ENCODE peak calls at places on chromosomes 12 and 14, in eight cellular contexts. One of them, this sample, is unnamed.

GRCh38 chr12:112841891-112842290 is 50.3 kb downstream of the RPH3A start:
- DNase-seq in occipital lobe: no peak
- DNase-seq in uterus: no peak
- DNase-seq in stimulated activated CD4-positive, alpha-beta T cell treated with anti-CD3 and anti-CD28 coated beads, Interleukin-15, amount 100 ng/mL, for 48 hours: no peak
- DNase-seq in non-pigmented ciliary epithelial cell: no peak
- DNase-seq in aorta: no peak
- DNase-seq in stromal cell of bone marrow: peak; percentile 17
- DNase-seq in HEK293T: no peak
- DNase-seq in this sample: no peak

GRCh38 chr12:52925717-52926595 is 21.1 kb upstream of the KRT8 start:
- DNase-seq in HEK293T: no peak
- DNase-seq in occipital lobe: no peak
- DNase-seq in stromal cell of bone marrow: no peak
- DNase-seq in stimulated activated CD4-positive, alpha-beta T cell treated with anti-CD3 and anti-CD28 coated beads, Interleukin-15, amount 100 ng/mL, for 48 hours: no peak
- DNase-seq in non-pigmented ciliary epithelial cell: no peak
- DNase-seq in aorta: no peak
- DNase-seq in uterus: no peak
- DNase-seq in this sample: no peak

GRCh38 chr12:116609715-116610114 is 50.5 kb downstream of the MAP1LC3B2 start:
- DNase-seq in uterus: no peak
- DNase-seq in aorta: no peak
- DNase-seq in non-pigmented ciliary epithelial cell: no peak
- DNase-seq in HEK293T: no peak
- DNase-seq in occipital lobe: no peak
- DNase-seq in stimulated activated CD4-positive, alpha-beta T cell treated with anti-CD3 and anti-CD28 coated beads, Interleukin-15, amount 100 ng/mL, for 48 hours: no peak
- DNase-seq in stromal cell of bone marrow: no peak
- DNase-seq in this sample: no peak

GRCh38 chr14:102508774-102509743 is 517 bp downstream of the ANKRD9 start:
- DNase-seq in uterus: peak; percentile 49
- DNase-seq in aorta: peak; percentile 75
- DNase-seq in occipital lobe: no peak
- DNase-seq in HEK293T: peak; percentile 35
- DNase-seq in stromal cell of bone marrow: no peak
- DNase-seq in stimulated activated CD4-positive, alpha-beta T cell treated with anti-CD3 and anti-CD28 coated beads, Interleukin-15, amount 100 ng/mL, for 48 hours: no peak
- DNase-seq in non-pigmented ciliary epithelial cell: no peak
- DNase-seq in this sample: peak; percentile 49

GRCh38 chr14:101473045-101473729 is 88.1 kb upstream of the DIO3 start:
- DNase-seq in occipital lobe: no peak
- DNase-seq in HEK293T: no peak
- DNase-seq in stromal cell of bone marrow: no peak
- DNase-seq in aorta: no peak
- DNase-seq in uterus: peak; percentile 13
- DNase-seq in non-pigmented ciliary epithelial cell: no peak
- DNase-seq in stimulated activated CD4-positive, alpha-beta T cell treated with anti-CD3 and anti-CD28 coated beads, Interleukin-15, amount 100 ng/mL, for 48 hours: no peak
- DNase-seq in this sample: no peak

GRCh38 chr12:119700078-119700477 is 32.1 kb downstream of the PRKAB1 start:
- DNase-seq in HEK293T: no peak
- DNase-seq in aorta: no peak
- DNase-seq in occipital lobe: no peak
- DNase-seq in stimulated activated CD4-positive, alpha-beta T cell treated with anti-CD3 and anti-CD28 coated beads, Interleukin-15, amount 100 ng/mL, for 48 hours: no peak
- DNase-seq in stromal cell of bone marrow: peak; percentile 64
- DNase-seq in non-pigmented ciliary epithelial cell: no peak
- DNase-seq in uterus: no peak
- DNase-seq in this sample: no peak

GRCh38 chr12:74490390-74491064 is 47.1 kb upstream of the ATXN7L3B start:
- DNase-seq in uterus: no peak
- DNase-seq in occipital lobe: no peak
- DNase-seq in stimulated activated CD4-positive, alpha-beta T cell treated with anti-CD3 and anti-CD28 coated beads, Interleukin-15, amount 100 ng/mL, for 48 hours: no peak
- DNase-seq in aorta: no peak
- DNase-seq in HEK293T: no peak
- DNase-seq in non-pigmented ciliary epithelial cell: no peak
- DNase-seq in stromal cell of bone marrow: no peak
- DNase-seq in this sample: no peak

GRCh38 chr14:101888182-101888581 is 76.2 kb upstream of the DYNC1H1 start:
- DNase-seq in uterus: no peak
- DNase-seq in aorta: no peak
- DNase-seq in stromal cell of bone marrow: no peak
- DNase-seq in occipital lobe: no peak
- DNase-seq in stimulated activated CD4-positive, alpha-beta T cell treated with anti-CD3 and anti-CD28 coated beads, Interleukin-15, amount 100 ng/mL, for 48 hours: no peak
- DNase-seq in HEK293T: no peak
- DNase-seq in non-pigmented ciliary epithelial cell: no peak
- DNase-seq in this sample: no peak

GRCh38 chr14:80266930-80267329 is 55.6 kb upstream of the DIO2 start:
- DNase-seq in uterus: no peak
- DNase-seq in stimulated activated CD4-positive, alpha-beta T cell treated with anti-CD3 and anti-CD28 coated beads, Interleukin-15, amount 100 ng/mL, for 48 hours: no peak
- DNase-seq in aorta: no peak
- DNase-seq in non-pigmented ciliary epithelial cell: no peak
- DNase-seq in HEK293T: no peak
- DNase-seq in occipital lobe: no peak
- DNase-seq in stromal cell of bone marrow: no peak
- DNase-seq in this sample: no peak

GRCh38 chr14:31927348-31927826 is 149.7 kb upstream of the ARHGAP5 start:
- DNase-seq in stimulated activated CD4-positive, alpha-beta T cell treated with anti-CD3 and anti-CD28 coated beads, Interleukin-15, amount 100 ng/mL, for 48 hours: peak; percentile 8
- DNase-seq in stromal cell of bone marrow: peak; percentile 67
- DNase-seq in non-pigmented ciliary epithelial cell: peak; percentile 93
- DNase-seq in occipital lobe: no peak
- DNase-seq in uterus: peak; percentile 53
- DNase-seq in aorta: no peak
- DNase-seq in HEK293T: peak; percentile 32
- DNase-seq in this sample: no peak

GRCh38 chr12:132492522-132492921 is 2.6 kb downstream of the FBRSL1 start:
- DNase-seq in non-pigmented ciliary epithelial cell: no peak
- DNase-seq in uterus: no peak
- DNase-seq in aorta: no peak
- DNase-seq in stimulated activated CD4-positive, alpha-beta T cell treated with anti-CD3 and anti-CD28 coated beads, Interleukin-15, amount 100 ng/mL, for 48 hours: no peak
- DNase-seq in stromal cell of bone marrow: no peak
- DNase-seq in occipital lobe: no peak
- DNase-seq in HEK293T: no peak
- DNase-seq in this sample: no peak

GRCh38 chr12:105418232-105418631 is 87.7 kb downstream of the C12orf75 start:
- DNase-seq in stimulated activated CD4-positive, alpha-beta T cell treated with anti-CD3 and anti-CD28 coated beads, Interleukin-15, amount 100 ng/mL, for 48 hours: no peak
- DNase-seq in HEK293T: no peak
- DNase-seq in uterus: no peak
- DNase-seq in occipital lobe: no peak
- DNase-seq in stromal cell of bone marrow: no peak
- DNase-seq in non-pigmented ciliary epithelial cell: peak; percentile 74
- DNase-seq in aorta: no peak
- DNase-seq in this sample: no peak

GRCh38 chr12:69897744-69898143 is 72.7 kb downstream of the MYRFL start:
- DNase-seq in HEK293T: no peak
- DNase-seq in uterus: no peak
- DNase-seq in aorta: no peak
- DNase-seq in occipital lobe: no peak
- DNase-seq in stromal cell of bone marrow: peak; percentile 35
- DNase-seq in stimulated activated CD4-positive, alpha-beta T cell treated with anti-CD3 and anti-CD28 coated beads, Interleukin-15, amount 100 ng/mL, for 48 hours: no peak
- DNase-seq in non-pigmented ciliary epithelial cell: peak; percentile 86
- DNase-seq in this sample: no peak

GRCh38 chr12:121085113-121085841 is 46.2 kb upstream of the OASL start:
- DNase-seq in occipital lobe: no peak
- DNase-seq in HEK293T: no peak
- DNase-seq in uterus: no peak
- DNase-seq in stromal cell of bone marrow: no peak
- DNase-seq in stimulated activated CD4-positive, alpha-beta T cell treated with anti-CD3 and anti-CD28 coated beads, Interleukin-15, amount 100 ng/mL, for 48 hours: no peak
- DNase-seq in aorta: no peak
- DNase-seq in non-pigmented ciliary epithelial cell: no peak
- DNase-seq in this sample: no peak

GRCh38 chr14:90399541-90400444 is 3.0 kb downstream of the CALM1 start:
- DNase-seq in stimulated activated CD4-positive, alpha-beta T cell treated with anti-CD3 and anti-CD28 coated beads, Interleukin-15, amount 100 ng/mL, for 48 hours: peak; percentile 79
- DNase-seq in stromal cell of bone marrow: peak; percentile 82
- DNase-seq in uterus: peak; percentile 91
- DNase-seq in HEK293T: peak; percentile 88
- DNase-seq in non-pigmented ciliary epithelial cell: peak; percentile 67
- DNase-seq in occipital lobe: peak; percentile 89
- DNase-seq in aorta: peak; percentile 94
- DNase-seq in this sample: peak; percentile 85

GRCh38 chr12:75725505-75726120 is 214.2 kb upstream of the KRR1 start:
- DNase-seq in stromal cell of bone marrow: peak; percentile 58
- DNase-seq in stimulated activated CD4-positive, alpha-beta T cell treated with anti-CD3 and anti-CD28 coated beads, Interleukin-15, amount 100 ng/mL, for 48 hours: no peak
- DNase-seq in HEK293T: peak; percentile 45
- DNase-seq in aorta: no peak
- DNase-seq in occipital lobe: no peak
- DNase-seq in non-pigmented ciliary epithelial cell: peak; percentile 41
- DNase-seq in uterus: no peak
- DNase-seq in this sample: no peak

GRCh38 chr14:69039287-69039628 is 60.2 kb upstream of the ACTN1 start:
- DNase-seq in stimulated activated CD4-positive, alpha-beta T cell treated with anti-CD3 and anti-CD28 coated beads, Interleukin-15, amount 100 ng/mL, for 48 hours: no peak
- DNase-seq in HEK293T: no peak
- DNase-seq in stromal cell of bone marrow: no peak
- DNase-seq in occipital lobe: no peak
- DNase-seq in uterus: no peak
- DNase-seq in aorta: no peak
- DNase-seq in non-pigmented ciliary epithelial cell: no peak
- DNase-seq in this sample: no peak

GRCh38 chr14:106562451-106562850 is 1036.1 kb downstream of the TMEM121 start:
- DNase-seq in uterus: no peak
- DNase-seq in occipital lobe: no peak
- DNase-seq in stromal cell of bone marrow: no peak
- DNase-seq in stimulated activated CD4-positive, alpha-beta T cell treated with anti-CD3 and anti-CD28 coated beads, Interleukin-15, amount 100 ng/mL, for 48 hours: no peak
- DNase-seq in non-pigmented ciliary epithelial cell: no peak
- DNase-seq in aorta: no peak
- DNase-seq in HEK293T: no peak
- DNase-seq in this sample: no peak

GRCh38 chr12:65464930-65465329 is 186.4 kb downstream of the MSRB3 start:
- DNase-seq in uterus: peak; percentile 26
- DNase-seq in occipital lobe: no peak
- DNase-seq in HEK293T: no peak
- DNase-seq in stimulated activated CD4-positive, alpha-beta T cell treated with anti-CD3 and anti-CD28 coated beads, Interleukin-15, amount 100 ng/mL, for 48 hours: no peak
- DNase-seq in non-pigmented ciliary epithelial cell: peak; percentile 86
- DNase-seq in stromal cell of bone marrow: peak; percentile 80
- DNase-seq in aorta: no peak
- DNase-seq in this sample: no peak

GRCh38 chr12:34126805-34127204 is 104.5 kb downstream of the ALG10 start:
- DNase-seq in uterus: no peak
- DNase-seq in stimulated activated CD4-positive, alpha-beta T cell treated with anti-CD3 and anti-CD28 coated beads, Interleukin-15, amount 100 ng/mL, for 48 hours: no peak
- DNase-seq in HEK293T: no peak
- DNase-seq in aorta: no peak
- DNase-seq in occipital lobe: no peak
- DNase-seq in stromal cell of bone marrow: no peak
- DNase-seq in non-pigmented ciliary epithelial cell: no peak
- DNase-seq in this sample: no peak

GRCh38 chr12:67035121-67035520 is 234.0 kb upstream of the CAND1 start:
- DNase-seq in occipital lobe: no peak
- DNase-seq in stromal cell of bone marrow: no peak
- DNase-seq in non-pigmented ciliary epithelial cell: no peak
- DNase-seq in aorta: no peak
- DNase-seq in HEK293T: no peak
- DNase-seq in stimulated activated CD4-positive, alpha-beta T cell treated with anti-CD3 and anti-CD28 coated beads, Interleukin-15, amount 100 ng/mL, for 48 hours: no peak
- DNase-seq in uterus: no peak
- DNase-seq in this sample: no peak

GRCh38 chr14:76929927-76930326 is 98.6 kb downstream of the IRF2BPL start:
- DNase-seq in HEK293T: no peak
- DNase-seq in uterus: no peak
- DNase-seq in aorta: peak; percentile 79
- DNase-seq in occipital lobe: no peak
- DNase-seq in stromal cell of bone marrow: no peak
- DNase-seq in stimulated activated CD4-positive, alpha-beta T cell treated with anti-CD3 and anti-CD28 coated beads, Interleukin-15, amount 100 ng/mL, for 48 hours: peak; percentile 28
- DNase-seq in non-pigmented ciliary epithelial cell: no peak
- DNase-seq in this sample: no peak

GRCh38 chr14:72024043-72024407 is 91.8 kb downstream of the RGS6 start:
- DNase-seq in HEK293T: peak; percentile 53
- DNase-seq in stromal cell of bone marrow: no peak
- DNase-seq in occipital lobe: no peak
- DNase-seq in non-pigmented ciliary epithelial cell: peak; percentile 4
- DNase-seq in uterus: no peak
- DNase-seq in aorta: no peak
- DNase-seq in stimulated activated CD4-positive, alpha-beta T cell treated with anti-CD3 and anti-CD28 coated beads, Interleukin-15, amount 100 ng/mL, for 48 hours: peak; percentile 21
- DNase-seq in this sample: no peak

GRCh38 chr12:51820721-51821422 is 27.6 kb downstream of the FIGNL2 start:
- DNase-seq in aorta: peak; percentile 63
- DNase-seq in HEK293T: peak; percentile 62
- DNase-seq in non-pigmented ciliary epithelial cell: no peak
- DNase-seq in occipital lobe: peak; percentile 62
- DNase-seq in stromal cell of bone marrow: peak; percentile 25
- DNase-seq in uterus: peak; percentile 39
- DNase-seq in stimulated activated CD4-positive, alpha-beta T cell treated with anti-CD3 and anti-CD28 coated beads, Interleukin-15, amount 100 ng/mL, for 48 hours: peak; percentile 70
- DNase-seq in this sample: peak; percentile 36

GRCh38 chr14:94864421-94865195 is 94.7 kb upstream of the GSC start:
- DNase-seq in aorta: no peak
- DNase-seq in stromal cell of bone marrow: no peak
- DNase-seq in stimulated activated CD4-positive, alpha-beta T cell treated with anti-CD3 and anti-CD28 coated beads, Interleukin-15, amount 100 ng/mL, for 48 hours: no peak
- DNase-seq in uterus: no peak
- DNase-seq in HEK293T: no peak
- DNase-seq in non-pigmented ciliary epithelial cell: no peak
- DNase-seq in occipital lobe: no peak
- DNase-seq in this sample: no peak

GRCh38 chr14:89139404-89140247 is 277.4 kb downstream of the FOXN3 start:
- DNase-seq in stromal cell of bone marrow: no peak
- DNase-seq in stimulated activated CD4-positive, alpha-beta T cell treated with anti-CD3 and anti-CD28 coated beads, Interleukin-15, amount 100 ng/mL, for 48 hours: no peak
- DNase-seq in occipital lobe: no peak
- DNase-seq in aorta: no peak
- DNase-seq in non-pigmented ciliary epithelial cell: no peak
- DNase-seq in uterus: no peak
- DNase-seq in HEK293T: no peak
- DNase-seq in this sample: no peak

GRCh38 chr14:23514009-23514962 is 37.3 kb downstream of the ZFHX2 start:
- DNase-seq in stromal cell of bone marrow: no peak
- DNase-seq in uterus: no peak
- DNase-seq in occipital lobe: peak; percentile 83
- DNase-seq in stimulated activated CD4-positive, alpha-beta T cell treated with anti-CD3 and anti-CD28 coated beads, Interleukin-15, amount 100 ng/mL, for 48 hours: no peak
- DNase-seq in aorta: no peak
- DNase-seq in HEK293T: no peak
- DNase-seq in non-pigmented ciliary epithelial cell: no peak
- DNase-seq in this sample: peak; percentile 84

GRCh38 chr12:78442454-78442801 is 422.1 kb upstream of the SYT1 start:
- DNase-seq in HEK293T: no peak
- DNase-seq in non-pigmented ciliary epithelial cell: no peak
- DNase-seq in stromal cell of bone marrow: peak; percentile 23
- DNase-seq in uterus: no peak
- DNase-seq in aorta: no peak
- DNase-seq in stimulated activated CD4-positive, alpha-beta T cell treated with anti-CD3 and anti-CD28 coated beads, Interleukin-15, amount 100 ng/mL, for 48 hours: no peak
- DNase-seq in occipital lobe: no peak
- DNase-seq in this sample: no peak

GRCh38 chr12:49827351-49828099 is 688 bp downstream of the NCKAP5L start:
- DNase-seq in uterus: peak; percentile 57
- DNase-seq in stimulated activated CD4-positive, alpha-beta T cell treated with anti-CD3 and anti-CD28 coated beads, Interleukin-15, amount 100 ng/mL, for 48 hours: no peak
- DNase-seq in non-pigmented ciliary epithelial cell: no peak
- DNase-seq in occipital lobe: peak; percentile 40
- DNase-seq in HEK293T: peak; percentile 79
- DNase-seq in aorta: peak; percentile 84
- DNase-seq in stromal cell of bone marrow: no peak
- DNase-seq in this sample: no peak

GRCh38 chr14:21192875-21193535 is 37.1 kb upstream of the OR5AU1 start:
- DNase-seq in aorta: no peak
- DNase-seq in uterus: no peak
- DNase-seq in stromal cell of bone marrow: no peak
- DNase-seq in stimulated activated CD4-positive, alpha-beta T cell treated with anti-CD3 and anti-CD28 coated beads, Interleukin-15, amount 100 ng/mL, for 48 hours: no peak
- DNase-seq in HEK293T: no peak
- DNase-seq in non-pigmented ciliary epithelial cell: no peak
- DNase-seq in occipital lobe: no peak
- DNase-seq in this sample: no peak

GRCh38 chr14:38867561-38868150 is 235.4 kb downstream of the SEC23A start:
- DNase-seq in stromal cell of bone marrow: peak; percentile 57
- DNase-seq in stimulated activated CD4-positive, alpha-beta T cell treated with anti-CD3 and anti-CD28 coated beads, Interleukin-15, amount 100 ng/mL, for 48 hours: peak; percentile 31
- DNase-seq in aorta: peak; percentile 71
- DNase-seq in uterus: peak; percentile 50
- DNase-seq in HEK293T: peak; percentile 72
- DNase-seq in non-pigmented ciliary epithelial cell: peak; percentile 60
- DNase-seq in occipital lobe: peak; percentile 58
- DNase-seq in this sample: peak; percentile 52

This sample was measured in breast epithelium.